ENCODE peak calls at places on chromosomes 4 and X, in four cellular contexts. One of them, this sample, is unnamed.

GRCh38 chr4:7074423-7074822 is 6.6 kb upstream of the GRPEL1 start:
- DNase-seq in omental fat pad: no peak
- DNase-seq in activated CD4-positive, CD25-positive, alpha-beta regulatory T cell: no peak
- DNase-seq in stimulated activated CD8-positive, alpha-beta memory T cell treated with anti-CD3 and anti-CD28 coated beads, Interleukin-7, amount 100 ng/mL, for 24 hours: no peak
- DNase-seq in this sample: peak

GRCh38 chr4:78437608-78438088 is 113.9 kb upstream of the ANXA3 start:
- DNase-seq in omental fat pad: no peak
- DNase-seq in stimulated activated CD8-positive, alpha-beta memory T cell treated with anti-CD3 and anti-CD28 coated beads, Interleukin-7, amount 100 ng/mL, for 24 hours: no peak
- DNase-seq in activated CD4-positive, CD25-positive, alpha-beta regulatory T cell: no peak
- DNase-seq in this sample: no peak

GRCh38 chrX:143788265-143788664 is 67.7 kb upstream of the SPANXN2 start:
- DNase-seq in activated CD4-positive, CD25-positive, alpha-beta regulatory T cell: no peak
- DNase-seq in omental fat pad: no peak
- DNase-seq in stimulated activated CD8-positive, alpha-beta memory T cell treated with anti-CD3 and anti-CD28 coated beads, Interleukin-7, amount 100 ng/mL, for 24 hours: no peak
- DNase-seq in this sample: no peak

GRCh38 chr4:121822796-121823504 is 733 bp downstream of the CCNA2 start:
- DNase-seq in stimulated activated CD8-positive, alpha-beta memory T cell treated with anti-CD3 and anti-CD28 coated beads, Interleukin-7, amount 100 ng/mL, for 24 hours: no peak
- DNase-seq in activated CD4-positive, CD25-positive, alpha-beta regulatory T cell: no peak
- DNase-seq in omental fat pad: no peak
- DNase-seq in this sample: peak

GRCh38 chr4:159395693-159396092 is 292.8 kb downstream of the RAPGEF2 start:
- DNase-seq in omental fat pad: no peak
- DNase-seq in activated CD4-positive, CD25-positive, alpha-beta regulatory T cell: no peak
- DNase-seq in stimulated activated CD8-positive, alpha-beta memory T cell treated with anti-CD3 and anti-CD28 coated beads, Interleukin-7, amount 100 ng/mL, for 24 hours: no peak
- DNase-seq in this sample: no peak

GRCh38 chr4:39609454-39609911 is 29.2 kb downstream of the SMIM14 start:
- DNase-seq in activated CD4-positive, CD25-positive, alpha-beta regulatory T cell: no peak
- DNase-seq in stimulated activated CD8-positive, alpha-beta memory T cell treated with anti-CD3 and anti-CD28 coated beads, Interleukin-7, amount 100 ng/mL, for 24 hours: no peak
- DNase-seq in omental fat pad: no peak
- DNase-seq in this sample: no peak

GRCh38 chr4:97720869-97721432 is 422.3 kb downstream of the STPG2 start:
- DNase-seq in omental fat pad: no peak
- DNase-seq in stimulated activated CD8-positive, alpha-beta memory T cell treated with anti-CD3 and anti-CD28 coated beads, Interleukin-7, amount 100 ng/mL, for 24 hours: no peak
- DNase-seq in activated CD4-positive, CD25-positive, alpha-beta regulatory T cell: no peak
- DNase-seq in this sample: no peak

GRCh38 chr4:7134737-7135388 is 57.5 kb upstream of the SORCS2 start:
- DNase-seq in stimulated activated CD8-positive, alpha-beta memory T cell treated with anti-CD3 and anti-CD28 coated beads, Interleukin-7, amount 100 ng/mL, for 24 hours: no peak
- DNase-seq in activated CD4-positive, CD25-positive, alpha-beta regulatory T cell: no peak
- DNase-seq in omental fat pad: no peak
- DNase-seq in this sample: peak

GRCh38 chr4:81647388-81647787 is 175.7 kb upstream of the RASGEF1B start:
- DNase-seq in stimulated activated CD8-positive, alpha-beta memory T cell treated with anti-CD3 and anti-CD28 coated beads, Interleukin-7, amount 100 ng/mL, for 24 hours: no peak
- DNase-seq in omental fat pad: no peak
- DNase-seq in activated CD4-positive, CD25-positive, alpha-beta regulatory T cell: no peak
- DNase-seq in this sample: no peak

GRCh38 chr4:6953751-6954380 is 44.2 kb downstream of the TBC1D14 start:
- DNase-seq in omental fat pad: no peak
- DNase-seq in stimulated activated CD8-positive, alpha-beta memory T cell treated with anti-CD3 and anti-CD28 coated beads, Interleukin-7, amount 100 ng/mL, for 24 hours: no peak
- DNase-seq in activated CD4-positive, CD25-positive, alpha-beta regulatory T cell: no peak
- DNase-seq in this sample: peak

GRCh38 chrX:118698516-118699247 is 28.7 kb upstream of the IL13RA1 start:
- DNase-seq in omental fat pad: no peak
- DNase-seq in stimulated activated CD8-positive, alpha-beta memory T cell treated with anti-CD3 and anti-CD28 coated beads, Interleukin-7, amount 100 ng/mL, for 24 hours: no peak
- DNase-seq in activated CD4-positive, CD25-positive, alpha-beta regulatory T cell: no peak
- DNase-seq in this sample: no peak

This sample was measured in AG08396.